ENCODE peak calls at places on chromosome 20, in six cellular contexts. Z is fibroblast of lung, Y is uterus, A is mucosa of descending colon, P is HS-5, Q is SJSA1. N is an unnamed sample.

GRCh38 chr20:45060341-45060740 is 40.6 kb downstream of the KCNS1 start:
- DNase-seq in Z (no peak), Y (no peak), A (no peak), P (no peak), Q (no peak), N (no peak)

GRCh38 chr20:41983159-41983558 is 365.0 kb upstream of the CHD6 start:
- DNase-seq in Z (no peak), Y (no peak), A (no peak), P (no peak), Q (no peak), N (no peak)

GRCh38 chr20:35363190-35363589 is 48.6 kb downstream of the UQCC1 start:
- DNase-seq in Z (peak), Y (no peak), A (no peak), P (no peak), Q (no peak), N (no peak)

GRCh38 chr20:50595988-50596693 is 86.0 kb downstream of the PTPN1 start:
- DNase-seq in Z (peak), Y (no peak), A (no peak), P (no peak), Q (peak), N (no peak)

GRCh38 chr20:17835240-17835940 is 133.2 kb downstream of the SNX5 start:
- DNase-seq in Z (peak), Y (peak), A (no peak), P (peak), Q (peak), N (peak)

GRCh38 chr20:13101701-13102100 is 92.9 kb downstream of the SPTLC3 start:
- DNase-seq in Z (peak), Y (no peak), A (no peak), P (no peak), Q (no peak), N (no peak)

GRCh38 chr20:5197847-5198650 is 71.2 kb downstream of the CDS2 start:
- DNase-seq in Z (no peak), Y (no peak), A (no peak), P (no peak), Q (no peak), N (no peak)

GRCh38 chr20:21100590-21101452 is 5.3 kb downstream of the LINC00237 start:
- DNase-seq in Z (no peak), Y (no peak), A (no peak), P (no peak), Q (peak), N (no peak)

GRCh38 chr20:59600472-59600871 is 3.9 kb upstream of the PHACTR3 start:
- DNase-seq in Z (no peak), Y (no peak), A (no peak), P (no peak), Q (no peak), N (no peak)

GRCh38 chr20:50712771-50713676 is 18.4 kb upstream of the PARD6B start:
- DNase-seq in Z (no peak), Y (no peak), A (no peak), P (no peak), Q (no peak), N (no peak)

GRCh38 chr20:34068001-34068400 is 44.0 kb downstream of the EIF2S2 start:
- DNase-seq in Z (no peak), Y (no peak), A (no peak), P (no peak), Q (no peak), N (no peak)

N was measured in HCT116.